ENCODE peak calls at places on chromosome 22, in six cellular contexts. L is cardiac muscle cell; Z is stimulated activated CD4-positive, alpha-beta T cell treated with anti-CD3 and anti-CD28 coated beads, Interleukin-12 subunit alpha, Interleukin-12 subunit beta, amount 100 ng/mL, for 48 hours; B is HEK293T; Q is GM23248; E is lower lobe of right lung. T is an unnamed sample.

GRCh38 chr22:23402275-23403151 is 177.6 kb downstream of the IGLL1 start:
- DNase-seq in E (peak), Q (peak), L (peak), B (peak), Z (peak), T (peak)

GRCh38 chr22:42716221-42716620 is 4.4 kb downstream of the A4GALT start:
- DNase-seq in Q (no peak), L (no peak), B (no peak), E (no peak), Z (no peak), T (no peak)

GRCh38 chr22:41479671-41480396 is 10.9 kb downstream of the ACO2 start:
- DNase-seq in Q (peak), E (no peak), L (no peak), Z (no peak), B (no peak), T (peak)

GRCh38 chr22:49218142-49218541 is 609.5 kb downstream of the BRD1 start:
- DNase-seq in Q (no peak), E (peak), Z (no peak), B (no peak), L (no peak), T (no peak)

GRCh38 chr22:27557554-27558060 is 243.9 kb downstream of the MN1 start:
- DNase-seq in E (no peak), L (no peak), B (no peak), Z (no peak), Q (no peak), T (no peak)

GRCh38 chr22:43631201-43631600 is 180.9 kb downstream of the EFCAB6 start:
- DNase-seq in B (no peak), Z (no peak), Q (no peak), L (no peak), E (no peak), T (no peak)

GRCh38 chr22:45006873-45007246 is 2.9 kb downstream of the PHF21B start:
- DNase-seq in Q (no peak), E (no peak), L (peak), B (peak), Z (no peak), T (peak)

GRCh38 chr22:47392054-47392347 is 629.6 kb downstream of the TBC1D22A start:
- DNase-seq in E (no peak), B (no peak), Q (no peak), L (no peak), Z (no peak), T (no peak)

GRCh38 chr22:38981005-38981658 is 1.0 kb upstream of the APOBEC3B start:
- DNase-seq in E (no peak), L (peak), B (peak), Q (peak), Z (no peak), T (peak)

GRCh38 chr22:48098243-48098935 is 1335.9 kb downstream of the TBC1D22A start:
- DNase-seq in E (no peak), B (no peak), Q (no peak), L (no peak), Z (no peak), T (no peak)